ENCODE peak calls at places on chromosomes 1 and 21, in seven cellular contexts. W, C, I, E, A, L and U are unnamed samples.

GRCh38 chr1:29703596-29703995 is 467.3 kb downstream of the PTPRU start:
- DNase-seq in A (peak), W (no peak), I (peak), E (peak), L (no peak), C (no peak), U (no peak)

GRCh38 chr1:5739561-5740078 is 252.6 kb downstream of the NPHP4 start:
- DNase-seq in L (no peak), W (no peak), A (no peak), C (no peak), I (no peak), E (no peak), U (no peak)

GRCh38 chr1:164475834-164476233 is 83.2 kb upstream of the PBX1 start:
- DNase-seq in L (no peak), A (no peak), C (no peak), E (no peak), W (no peak), I (no peak), U (no peak)

GRCh38 chr1:109137959-109138757 is 24.2 kb downstream of the ELAPOR1 start:
- DNase-seq in L (no peak), E (no peak), A (no peak), W (no peak), I (no peak), C (no peak), U (no peak)

GRCh38 chr1:210438928-210439841 is 110.5 kb downstream of the HHAT start:
- DNase-seq in I (no peak), L (no peak), C (no peak), A (no peak), E (peak), W (no peak), U (no peak)

GRCh38 chr1:31654171-31654776 is 9.6 kb upstream of the PEF1 start:
- DNase-seq in I (no peak), L (no peak), C (no peak), W (no peak), A (no peak), E (no peak), U (no peak)

GRCh38 chr21:22710725-22711124 is 1712.5 kb downstream of the NCAM2 start:
- DNase-seq in A (no peak), C (no peak), E (peak), I (no peak), W (no peak), L (no peak), U (peak)

GRCh38 chr1:75855010-75855409 is 58.3 kb downstream of the MSH4 start:
- DNase-seq in W (peak), A (no peak), C (no peak), L (no peak), E (no peak), I (peak), U (no peak)

GRCh38 chr1:80363689-80364475 is 1357.4 kb upstream of the ADGRL4 start:
- DNase-seq in A (no peak), I (no peak), E (no peak), C (no peak), L (no peak), W (no peak), U (no peak)

GRCh38 chr1:33181038-33181861 is 593 bp downstream of the TRIM62 start:
- DNase-seq in C (no peak), A (peak), L (no peak), W (no peak), I (peak), E (no peak), U (no peak)

GRCh38 chr1:175116903-175117302 is 49.3 kb downstream of the TNN start:
- DNase-seq in C (no peak), E (no peak), L (no peak), I (no peak), A (peak), W (no peak), U (no peak)

GRCh38 chr1:39277876-39278275 is 73.4 kb downstream of the MACF1 start:
- DNase-seq in E (no peak), A (peak), C (no peak), I (no peak), L (no peak), W (no peak), U (no peak)
- TF ChIP-seq EZH2 in E (no peak), A (no peak), C (no peak), I (no peak), L (no peak), W (no peak), U (no peak)

GRCh38 chr1:166900987-166901386 is 24.9 kb upstream of the TADA1 start:
- DNase-seq in I (no peak), A (peak), L (no peak), C (no peak), E (no peak), W (no peak), U (no peak)
- H3K4me3 ChIP-seq in I (no peak), A (no peak), L (no peak), C (no peak), E (no peak), W (no peak), U (no peak)

GRCh38 chr21:33924766-33925100 is 9.1 kb upstream of the ATP5PO start:
- DNase-seq in E (no peak), L (no peak), A (no peak), I (no peak), C (no peak), W (no peak), U (no peak)

DNA sequence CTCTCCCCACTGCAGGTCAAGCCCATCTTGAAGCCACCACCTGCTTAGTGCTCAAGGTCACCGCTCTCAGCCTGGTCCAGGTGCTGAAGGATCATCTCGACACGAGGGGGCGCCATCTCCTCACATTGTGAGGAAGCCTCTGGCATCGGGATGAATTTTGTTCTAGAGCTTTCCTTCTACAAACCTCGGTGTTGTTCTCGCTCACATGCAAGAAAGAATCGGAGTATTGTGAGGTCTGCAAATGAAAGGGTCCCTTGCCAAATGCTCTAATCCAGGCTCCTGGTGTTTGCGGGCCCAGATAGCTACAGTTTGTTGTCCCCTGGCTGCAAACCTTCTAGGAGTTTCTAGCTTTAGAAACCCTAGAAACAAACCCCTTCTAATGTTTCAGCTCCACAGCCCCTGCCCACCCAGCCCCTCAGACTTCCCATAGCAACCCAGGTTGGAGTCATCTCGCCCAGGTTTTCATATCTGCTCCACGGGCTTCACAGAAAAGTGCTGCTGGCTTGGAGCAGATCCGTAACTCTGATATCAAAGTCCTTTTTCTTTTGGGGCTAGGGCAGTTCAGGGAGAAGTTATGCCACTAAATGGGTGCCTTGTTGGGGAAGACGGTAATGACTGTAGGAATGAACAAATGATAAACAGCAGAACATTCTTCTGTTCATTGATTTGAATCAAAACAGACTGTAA is 8.6 kb upstream of the ATP5PO start:
- DNase-seq in W (peak), E (peak), L (peak), C (peak), A (peak), I (peak), U (peak)
- TF ChIP-seq POLR2AphosphoS5 in W (no peak), E (no peak), L (no peak), C (no peak), A (no peak), I (no peak), U (no peak)

GRCh38 chr1:7352364-7352763 is 418.7 kb upstream of the VAMP3 start:
- DNase-seq in I (no peak), L (no peak), E (no peak), W (no peak), C (no peak), A (no peak), U (no peak)
- TF ChIP-seq EZH2 in I (no peak), L (no peak), E (no peak), W (no peak), C (no peak), A (no peak), U (no peak)